ENCODE peak calls at places on chromosomes 7 and 10, in seven cellular contexts. F is spleen, H is stomach, I is AG04450, P is fibroblast of mammary gland, K is glutamatergic neuron, Z is heart left ventricle. A is an unnamed sample.

GRCh38 chr7:112050205-112050881 is 155.9 kb downstream of the DOCK4 start:
- DNase-seq in F (no peak), H (no peak), I (no peak), P (no peak), K (no peak), Z (no peak), A (no peak)

GRCh38 chr7:78828317-78828716 is 625.1 kb downstream of the MAGI2 start:
- DNase-seq in F (no peak), H (no peak), I (no peak), P (no peak), K (no peak), Z (no peak), A (no peak)

GRCh38 chr10:61605221-61605620 is 57.5 kb upstream of the CABCOCO1 start:
- DNase-seq in F (no peak), H (no peak), I (no peak), P (no peak), K (no peak), Z (no peak), A (no peak)

GRCh38 chr7:108717771-108718170 is 148.1 kb downstream of the DNAJB9 start:
- DNase-seq in F (no peak), H (no peak), I (no peak), P (no peak), K (no peak), Z (no peak), A (no peak)

GRCh38 chr10:49320191-49320590 is 21.2 kb downstream of the C10orf71 start:
- DNase-seq in F (no peak), H (peak), I (no peak), P (no peak), K (no peak), Z (no peak), A (no peak)

GRCh38 chr7:125090596-125090995 is 161.0 kb upstream of the POT1 start:
- DNase-seq in F (no peak), H (no peak), I (no peak), P (no peak), K (no peak), Z (no peak), A (no peak)

GRCh38 chr7:96273716-96274115 is 48.2 kb downstream of the SLC25A13 start:
- DNase-seq in F (no peak), H (no peak), I (no peak), P (no peak), K (no peak), Z (no peak), A (no peak)

GRCh38 chr7:26658698-26659084 is 205.7 kb downstream of the SKAP2 start:
- DNase-seq in F (no peak), H (no peak), I (no peak), P (no peak), K (peak), Z (no peak), A (no peak)

GRCh38 chr10:97018251-97019212 is 167.2 kb downstream of the SLIT1 start:
- DNase-seq in F (no peak), H (no peak), I (no peak), P (no peak), K (no peak), Z (no peak), A (no peak)

GRCh38 chr7:68866136-68866535 is 732.1 kb upstream of the AUTS2 start:
- DNase-seq in F (no peak), H (no peak), I (no peak), P (no peak), K (no peak), Z (no peak), A (no peak)

GRCh38 chr10:72068901-72069446 is 19.4 kb downstream of the SPOCK2 start:
- DNase-seq in F (peak), H (no peak), I (no peak), P (no peak), K (no peak), Z (no peak), A (no peak)

GRCh38 chr7:116403265-116403664 is 96.3 kb upstream of the CAV2 start:
- DNase-seq in F (no peak), H (no peak), I (no peak), P (peak), K (no peak), Z (no peak), A (no peak)

GRCh38 chr10:96305019-96305418 is 785 bp downstream of the DNTT start:
- DNase-seq in F (no peak), H (no peak), I (no peak), P (no peak), K (no peak), Z (no peak), A (no peak)

GRCh38 chr7:16712916-16713315 is 40.6 kb upstream of the TSPAN13 start:
- DNase-seq in F (no peak), H (no peak), I (no peak), P (peak), K (no peak), Z (no peak), A (peak)

DNA sequence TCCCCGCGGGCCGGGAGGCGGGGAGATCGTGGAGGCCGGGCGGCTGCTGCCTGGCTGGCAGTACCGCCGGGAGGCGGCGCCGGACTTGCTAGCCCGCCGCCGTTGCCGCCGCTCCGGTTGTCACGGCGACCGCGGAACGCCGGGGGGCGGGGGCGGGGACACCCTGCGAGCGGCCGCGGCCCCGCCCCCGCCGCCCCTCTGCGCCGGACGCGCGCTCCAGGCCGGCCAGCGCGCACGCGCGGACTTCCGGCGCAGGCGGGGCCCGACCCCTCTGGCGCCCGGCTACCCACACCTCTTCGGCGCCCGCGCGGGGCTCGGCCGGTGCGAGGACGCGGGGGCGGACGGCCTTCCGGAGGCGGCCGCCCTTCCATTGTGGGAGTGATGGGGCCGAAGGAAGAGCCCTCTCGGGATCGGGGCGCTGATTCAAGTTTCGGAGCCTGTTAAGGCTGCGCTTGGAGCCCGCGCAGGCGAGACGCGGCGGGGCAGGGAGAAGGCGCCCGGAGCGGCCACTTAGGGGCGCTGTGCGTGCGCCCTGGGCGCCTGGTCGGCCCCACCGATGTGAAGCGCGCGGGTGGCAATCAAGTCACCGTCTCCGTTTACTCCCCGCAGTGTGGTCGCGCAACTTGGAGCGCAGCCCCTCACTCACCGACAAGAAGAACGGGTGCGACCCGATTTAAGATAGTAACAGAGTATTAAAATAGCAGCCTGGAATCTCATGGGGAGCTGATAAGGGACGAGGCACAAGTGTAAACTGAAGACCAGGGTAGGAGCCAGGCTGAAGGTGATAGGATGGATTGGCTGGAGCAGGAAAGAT is 448 bp upstream of the DPY19L1 start:
- DNase-seq in F (peak), H (peak), I (peak), P (peak), K (peak), Z (peak), A (peak)
- TF ChIP-seq CTCF in F (peak), H (no peak), I (peak), P (peak), K (peak), Z (peak), A (peak)

GRCh38 chr10:74910604-74911355 is 84.4 kb downstream of the KAT6B start:
- DNase-seq in F (no peak), H (no peak), I (peak), P (peak), K (no peak), Z (no peak), A (no peak)
- TF ChIP-seq CTCF in F (no peak), H (no peak), I (no peak), P (no peak), K (no peak), Z (no peak), A (no peak)

GRCh38 chr10:43879162-43879561 is 230.5 kb upstream of the ZNF32 start:
- DNase-seq in F (no peak), H (no peak), I (no peak), P (no peak), K (no peak), Z (no peak), A (no peak)

GRCh38 chr10:43877001-43877400 is 228.3 kb upstream of the ZNF32 start:
- DNase-seq in F (no peak), H (no peak), I (no peak), P (no peak), K (no peak), Z (no peak), A (no peak)

GRCh38 chr10:43880160-43880559 is 231.5 kb upstream of the ZNF32 start:
- DNase-seq in F (no peak), H (no peak), I (no peak), P (no peak), K (no peak), Z (no peak), A (no peak)

GRCh38 chr10:43879742-43880141 is 231.1 kb upstream of the ZNF32 start:
- DNase-seq in F (no peak), H (no peak), I (no peak), P (no peak), K (no peak), Z (no peak), A (no peak)

DNA sequence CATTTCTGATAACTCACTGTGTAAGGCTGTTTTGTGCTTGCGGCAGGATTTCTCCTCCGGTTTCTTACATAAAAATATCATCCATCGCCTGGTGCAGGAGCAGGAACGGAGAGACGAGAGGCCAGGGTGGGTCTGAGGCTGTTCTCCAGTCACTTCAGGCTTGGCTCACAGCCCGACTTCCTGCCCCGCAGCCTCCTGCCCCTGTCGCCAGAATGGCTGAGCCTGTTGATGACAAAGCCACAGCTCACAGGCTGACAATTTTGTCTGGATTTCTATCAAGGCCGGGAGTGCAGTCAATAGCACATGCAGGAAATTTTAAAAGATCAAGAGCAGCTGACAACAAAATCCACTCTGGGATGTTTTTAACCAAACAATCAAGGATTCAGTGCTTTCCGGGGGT is 229.7 kb upstream of the ZNF32 start:
- DNase-seq in F (no peak), H (no peak), I (no peak), P (no peak), K (no peak), Z (peak), A (no peak)
- TF ChIP-seq CTCF in F (no peak), H (no peak), I (no peak), P (no peak), K (no peak), Z (no peak), A (no peak)

DNA sequence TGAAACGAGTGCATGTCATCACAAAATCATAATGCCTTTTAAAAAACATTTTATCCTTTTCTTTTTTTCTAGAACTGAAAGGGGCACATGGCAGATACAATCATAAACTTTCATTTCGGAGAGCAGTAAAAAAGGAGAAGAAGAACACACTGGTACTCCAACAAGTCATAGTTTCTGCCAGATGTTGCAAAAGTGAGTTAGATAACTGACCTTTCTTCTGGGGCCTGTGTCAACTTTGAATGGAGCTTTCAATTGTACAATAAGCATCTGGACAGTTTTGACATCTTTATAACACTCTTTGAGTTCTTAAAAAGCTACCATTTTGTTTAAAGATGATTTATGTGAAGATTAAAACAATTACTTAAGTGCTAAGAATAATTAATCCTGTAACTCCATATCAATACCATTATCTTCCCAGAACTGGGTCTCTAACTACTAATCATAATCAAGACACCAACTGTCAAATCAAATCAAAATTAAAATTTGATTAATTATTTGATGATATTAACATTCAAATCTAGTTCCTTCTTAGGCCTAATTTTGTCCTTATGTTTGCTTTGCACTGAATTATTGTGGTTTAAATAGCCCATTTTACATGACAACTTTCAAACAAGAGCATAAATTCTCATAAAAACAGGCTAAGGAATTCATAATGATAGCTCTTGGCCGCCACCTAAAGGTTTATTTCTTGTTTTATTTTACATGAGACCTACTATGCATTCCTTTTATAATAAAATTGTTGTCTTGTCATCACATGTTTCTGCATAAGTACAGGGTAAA is 19.5 kb upstream of the ITGB8 start:
- DNase-seq in F (no peak), H (no peak), I (no peak), P (peak), K (no peak), Z (no peak), A (no peak)
- TF ChIP-seq CTCF in F (peak), H (no peak), I (peak), P (peak), K (peak), Z (peak), A (peak)

DNA sequence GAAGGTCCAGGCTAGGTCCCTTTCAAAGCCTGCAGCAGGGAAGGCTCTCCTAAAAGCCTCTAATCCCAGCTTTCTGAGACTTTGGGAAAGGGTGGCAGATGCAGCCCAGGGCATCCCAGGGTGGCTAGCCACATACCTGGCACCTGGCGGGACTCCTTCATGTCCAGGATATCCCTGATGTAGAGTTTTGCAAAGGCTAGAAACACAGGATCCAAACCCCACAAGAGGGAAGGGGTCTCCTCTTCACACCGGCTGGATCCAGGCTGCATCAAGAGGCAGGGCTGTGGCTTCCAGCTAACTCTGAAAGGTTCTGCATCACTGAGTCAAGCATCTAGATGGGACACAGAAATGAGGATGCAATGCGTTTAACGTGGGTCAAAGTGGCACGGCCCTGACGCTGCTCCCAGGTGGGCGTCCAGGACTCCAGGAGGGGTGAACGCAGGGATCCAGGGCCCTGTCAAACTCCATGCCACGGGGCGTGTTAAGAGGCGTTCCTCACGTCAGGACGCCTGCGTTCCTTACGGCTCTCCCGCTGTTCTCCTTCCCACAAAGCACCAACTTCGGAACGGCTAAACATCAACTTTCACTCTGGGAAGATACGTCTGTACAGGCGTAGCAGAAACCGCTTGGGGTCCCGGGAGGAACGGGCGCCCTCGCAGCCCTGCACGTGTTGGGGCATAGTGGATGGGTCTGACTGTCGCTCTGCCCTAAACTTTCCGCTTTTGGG is 495 bp downstream of the STN1 start:
- DNase-seq in F (no peak), H (peak), I (no peak), P (peak), K (peak), Z (peak), A (no peak)
- TF ChIP-seq CTCF in F (no peak), H (no peak), I (no peak), P (no peak), K (no peak), Z (no peak), A (no peak)

A was measured in kidney epithelial cell.